ENCODE peak calls at places on chromosomes 16 and 17, in nine cellular contexts. U is ovary, X is endothelial cell, G is endodermal cell, K is GM20000, O is suprapubic skin, S is epithelial cell of esophagus, F is fibroblast of lung, R is AG04449. Z is an unnamed sample.

GRCh38 chr17:58452738-58453137 is 35.4 kb upstream of the RNF43 start:
- DNase-seq in U (no peak), X (no peak), G (peak), K (no peak), O (no peak), S (peak), F (peak), R (no peak), Z (no peak)

GRCh38 chr16:82639666-82640336 is 13.0 kb downstream of the CDH13 start:
- DNase-seq in U (no peak), X (peak), G (peak), K (peak), O (peak), S (peak), F (peak), R (no peak), Z (peak)

GRCh38 chr17:44906010-44906646 is 6.9 kb upstream of the EFTUD2 start:
- DNase-seq in U (no peak), X (no peak), G (peak), K (no peak), O (no peak), S (peak), F (peak), R (peak), Z (no peak)

GRCh38 chr17:69607162-69607834 is 192.8 kb downstream of the MAP2K6 start:
- DNase-seq in U (peak), X (peak), G (peak), K (peak), O (peak), S (peak), F (peak), R (peak), Z (peak)

GRCh38 chr17:19719365-19720209 is 3.2 kb upstream of the SLC47A2 start:
- DNase-seq in U (no peak), X (no peak), G (peak), K (no peak), O (no peak), S (peak), F (no peak), R (no peak), Z (no peak)

GRCh38 chr17:40949406-40949805 is 12.0 kb upstream of the KRT23 start:
- DNase-seq in U (no peak), X (no peak), G (no peak), K (no peak), O (no peak), S (no peak), F (no peak), R (no peak), Z (no peak)

GRCh38 chr17:3916013-3916696 is at the start of gene P2RX1:
- DNase-seq in U (peak), X (no peak), G (no peak), K (peak), O (no peak), S (no peak), F (no peak), R (no peak), Z (no peak)

GRCh38 chr16:7343271-7343670 is 10.6 kb downstream of the RBFOX1 start:
- DNase-seq in U (no peak), X (no peak), G (no peak), K (no peak), O (no peak), S (no peak), F (no peak), R (no peak), Z (no peak)

GRCh38 chr17:50352072-50352692 is 6.3 kb downstream of the XYLT2 start:
- DNase-seq in U (peak), X (no peak), G (peak), K (no peak), O (peak), S (no peak), F (no peak), R (no peak), Z (peak)

GRCh38 chr17:61284174-61284573 is 115.5 kb upstream of the TBX2 start:
- DNase-seq in U (no peak), X (no peak), G (no peak), K (no peak), O (no peak), S (no peak), F (peak), R (peak), Z (no peak)

GRCh38 chr17:9987779-9988585 is 82.9 kb upstream of the RCVRN start:
- DNase-seq in U (peak), X (peak), G (peak), K (peak), O (no peak), S (no peak), F (peak), R (no peak), Z (no peak)

GRCh38 chr17:57442914-57443571 is 186.7 kb downstream of the MSI2 start:
- DNase-seq in U (peak), X (no peak), G (no peak), K (no peak), O (no peak), S (peak), F (peak), R (no peak), Z (no peak)

GRCh38 chr17:72143245-72143644 is 22.4 kb downstream of the SOX9 start:
- DNase-seq in U (no peak), X (no peak), G (no peak), K (no peak), O (no peak), S (no peak), F (no peak), R (no peak), Z (no peak)

GRCh38 chr17:51118330-51119195 is 2.1 kb downstream of the SPAG9 start:
- DNase-seq in U (peak), X (no peak), G (no peak), K (no peak), O (no peak), S (peak), F (no peak), R (no peak), Z (peak)

GRCh38 chr17:35345926-35346771 is 27.3 kb downstream of the SLFN11 start:
- DNase-seq in U (peak), X (peak), G (peak), K (no peak), O (peak), S (peak), F (peak), R (no peak), Z (peak)

GRCh38 chr17:9356488-9356911 is 219.1 kb downstream of the STX8 start:
- DNase-seq in U (no peak), X (peak), G (no peak), K (no peak), O (no peak), S (peak), F (no peak), R (no peak), Z (no peak)

GRCh38 chr17:34542700-34543336 is 36.6 kb upstream of the TMEM132E start:
- DNase-seq in U (no peak), X (peak), G (peak), K (peak), O (no peak), S (peak), F (peak), R (no peak), Z (no peak)

GRCh38 chr17:35160354-35161201 is 13.0 kb downstream of the UNC45B start:
- DNase-seq in U (no peak), X (no peak), G (no peak), K (no peak), O (no peak), S (no peak), F (no peak), R (no peak), Z (no peak)

GRCh38 chr16:5838071-5838470 is 740.5 kb upstream of the EEF2KMT start:
- DNase-seq in U (no peak), X (no peak), G (no peak), K (no peak), O (no peak), S (no peak), F (no peak), R (no peak), Z (no peak)

GRCh38 chr16:29745853-29746345 is at the start of gene C16orf54:
- DNase-seq in U (no peak), X (no peak), G (no peak), K (peak), O (peak), S (no peak), F (no peak), R (no peak), Z (peak)

GRCh38 chr17:48510761-48511604 is 19.8 kb downstream of the HOXB1 start:
- DNase-seq in U (no peak), X (no peak), G (no peak), K (peak), O (no peak), S (peak), F (peak), R (peak), Z (no peak)

GRCh38 chr17:81342062-81342699 is 47.1 kb upstream of the SLC38A10 start:
- DNase-seq in U (no peak), X (no peak), G (peak), K (no peak), O (no peak), S (no peak), F (peak), R (no peak), Z (no peak)

GRCh38 chr16:70455910-70456309 is 1.5 kb downstream of the FCSK start:
- DNase-seq in U (no peak), X (no peak), G (no peak), K (no peak), O (no peak), S (no peak), F (no peak), R (no peak), Z (no peak)
- TF ChIP-seq CTCF in U (no peak), X (no peak), G (no peak), K (no peak), O (no peak), S (no peak), F (no peak), R (no peak), Z (no peak)

GRCh38 chr17:46851029-46851741 is at the start of gene WNT9B:
- DNase-seq in U (no peak), X (peak), G (peak), K (no peak), O (no peak), S (peak), F (no peak), R (no peak), Z (peak)
- TF ChIP-seq CTCF in U (no peak), X (no peak), G (peak), K (no peak), O (no peak), S (no peak), F (no peak), R (no peak), Z (peak)

GRCh38 chr17:7329360-7330098 is 394 bp upstream of the NEURL4 start:
- DNase-seq in U (peak), X (peak), G (peak), K (peak), O (peak), S (peak), F (peak), R (peak), Z (peak)

GRCh38 chr17:7328009-7328408 is 1.1 kb downstream of the NEURL4 start:
- DNase-seq in U (no peak), X (no peak), G (no peak), K (no peak), O (no peak), S (no peak), F (no peak), R (no peak), Z (no peak)

GRCh38 chr17:7327501-7327900 is 1.6 kb downstream of the NEURL4 start:
- DNase-seq in U (no peak), X (no peak), G (no peak), K (no peak), O (no peak), S (no peak), F (no peak), R (no peak), Z (no peak)

GRCh38 chr17:7328840-7329359 is at the start of gene NEURL4:
- DNase-seq in U (no peak), X (no peak), G (no peak), K (peak), O (no peak), S (peak), F (peak), R (no peak), Z (no peak)

GRCh38 chr17:7330099-7331015 is 1.2 kb upstream of the NEURL4 start:
- DNase-seq in U (peak), X (peak), G (peak), K (peak), O (no peak), S (peak), F (peak), R (no peak), Z (peak)
- TF ChIP-seq CTCF in U (no peak), X (no peak), G (no peak), K (no peak), O (no peak), S (no peak), F (no peak), R (no peak), Z (no peak)

DNA sequence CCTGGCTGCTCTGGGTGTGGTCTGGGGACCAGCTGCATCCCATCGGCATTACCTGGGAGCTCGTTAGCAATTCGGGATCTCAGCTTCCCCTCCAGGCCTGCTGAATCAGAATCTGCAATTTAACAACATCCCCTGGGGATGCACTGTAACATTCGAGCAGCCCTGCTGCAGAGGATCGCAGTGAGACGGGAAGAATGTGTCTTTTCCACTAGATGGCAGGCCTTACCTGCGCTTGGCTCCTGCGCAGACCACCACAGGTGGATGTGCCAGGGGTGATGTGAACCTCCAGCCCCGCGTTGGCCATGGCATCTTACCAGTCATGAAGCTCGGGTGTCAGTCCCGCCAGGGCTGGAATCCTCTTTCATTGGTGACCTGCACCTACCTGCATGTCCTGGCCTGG is 209.9 kb downstream of the PRKCB start:
- DNase-seq in U (no peak), X (peak), G (peak), K (no peak), O (no peak), S (peak), F (no peak), R (no peak), Z (no peak)
- TF ChIP-seq CTCF in U (no peak), X (peak), G (peak), K (no peak), O (no peak), S (peak), F (no peak), R (no peak), Z (no peak)

DNA sequence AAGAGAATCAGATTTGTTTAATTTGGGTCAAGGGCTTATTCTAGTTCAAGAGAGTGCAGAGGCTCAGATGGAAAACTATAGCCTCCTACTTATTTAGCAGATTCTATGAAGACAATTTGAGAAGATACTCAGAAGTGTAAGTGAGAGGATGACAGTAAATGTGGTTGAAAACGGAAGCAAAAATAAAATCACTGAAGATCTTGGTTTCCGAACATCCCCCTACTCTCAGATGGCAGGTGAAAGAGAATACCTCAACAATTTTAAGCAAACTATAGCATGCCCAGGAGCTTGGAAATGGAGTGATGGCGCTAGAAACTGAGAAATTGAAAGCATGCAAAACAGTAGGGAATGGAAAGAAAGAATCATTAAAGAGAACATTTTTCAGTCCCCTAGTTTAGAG is 705.5 kb upstream of the CDH8 start:
- DNase-seq in U (no peak), X (no peak), G (no peak), K (no peak), O (no peak), S (no peak), F (no peak), R (no peak), Z (no peak)
- TF ChIP-seq CTCF in U (no peak), X (no peak), G (no peak), K (no peak), O (no peak), S (no peak), F (no peak), R (no peak), Z (no peak)

DNA sequence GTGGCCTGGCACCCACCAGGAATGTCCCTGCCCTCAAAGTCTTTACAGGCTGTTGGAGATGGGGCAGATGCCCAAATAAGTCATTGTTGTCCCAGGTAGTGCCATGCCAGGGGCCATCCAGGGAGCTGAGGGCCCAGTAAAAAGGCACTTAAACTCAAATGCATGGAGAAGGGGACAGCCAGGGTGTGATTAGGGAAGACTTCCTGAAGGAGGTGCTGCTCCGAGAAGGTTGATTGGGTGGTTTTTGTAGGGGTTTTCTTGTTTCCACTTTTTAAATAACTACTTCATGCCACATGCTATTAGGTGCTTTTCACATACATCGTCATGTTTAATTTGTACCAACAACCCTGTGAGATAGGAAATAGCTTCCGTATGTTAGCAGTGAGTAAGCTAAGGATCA is 66.9 kb downstream of the RAI1 start:
- DNase-seq in U (no peak), X (no peak), G (no peak), K (no peak), O (no peak), S (no peak), F (no peak), R (no peak), Z (no peak)
- TF ChIP-seq CTCF in U (no peak), X (no peak), G (peak), K (peak), O (no peak), S (peak), F (no peak), R (no peak), Z (no peak)

DNA sequence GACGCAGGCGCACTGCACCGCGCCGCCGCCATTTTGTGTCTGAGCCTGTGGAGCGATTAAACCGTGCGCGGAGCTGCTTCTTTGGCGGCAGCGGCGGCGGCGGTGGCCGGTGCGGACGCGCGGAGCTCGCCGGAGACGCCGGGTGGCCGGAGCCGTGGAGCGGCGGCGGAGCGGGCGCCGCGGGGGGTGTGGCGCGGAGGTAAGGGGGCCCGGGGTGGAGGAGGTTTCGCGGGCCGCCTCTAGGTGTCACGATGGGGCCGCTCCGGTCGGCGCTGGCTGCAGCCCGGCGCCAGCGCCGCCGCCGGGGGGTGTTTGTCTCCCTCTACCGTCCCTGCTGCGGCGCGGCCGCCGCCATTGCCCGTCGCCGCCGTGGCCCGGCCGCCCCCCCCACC is at the start of gene CTCF:
- DNase-seq in U (peak), X (peak), G (no peak), K (peak), O (no peak), S (peak), F (peak), R (no peak), Z (peak)
- TF ChIP-seq CTCF in U (no peak), X (peak), G (peak), K (peak), O (peak), S (peak), F (peak), R (peak), Z (peak)

GRCh38 chr17:67575325-67575724 is 142.4 kb upstream of the NOL11 start:
- DNase-seq in U (no peak), X (no peak), G (no peak), K (peak), O (no peak), S (peak), F (no peak), R (no peak), Z (no peak)
- TF ChIP-seq CTCF in U (no peak), X (no peak), G (peak), K (peak), O (no peak), S (peak), F (no peak), R (no peak), Z (no peak)

Z was measured in right lobe of liver.